ENCODE peak calls at places on chromosomes 12 and 14, in nine cellular contexts. C is neural progenitor cell, R is astrocyte of the spinal cord, K is lower lobe of right lung, Z is stomach, O is sigmoid colon, H is adrenal gland, G is HCT116, D is endodermal cell. W is an unnamed sample.

GRCh38 chr12:89370850-89371249 is 18.5 kb upstream of the DUSP6 start:
- DNase-seq in Z (no peak), H (no peak), K (no peak), R (peak), O (no peak), G (peak), D (no peak), C (no peak), W (peak)

GRCh38 chr12:20798561-20798960 is 11.9 kb upstream of the SLCO1B3 start:
- DNase-seq in C (peak), H (no peak), D (no peak), Z (no peak), K (no peak), R (peak), G (peak), O (no peak), W (peak)

GRCh38 chr12:107225626-107226025 is 132.3 kb upstream of the CRY1 start:
- DNase-seq in O (no peak), G (no peak), H (no peak), R (peak), C (peak), K (no peak), Z (no peak), D (peak), W (peak)

GRCh38 chr12:10285919-10286318 is 21.8 kb upstream of the KLRD1 start:
- DNase-seq in H (no peak), G (no peak), O (no peak), C (no peak), K (no peak), Z (no peak), D (no peak), R (no peak), W (no peak)

GRCh38 chr12:63084501-63084900 is 66.5 kb downstream of the AVPR1A start:
- DNase-seq in O (no peak), G (no peak), K (no peak), H (no peak), Z (no peak), C (no peak), D (no peak), R (no peak), W (no peak)

GRCh38 chr14:38867561-38868150 is 235.4 kb downstream of the SEC23A start:
- DNase-seq in D (peak), H (peak), O (peak), R (peak), Z (peak), C (peak), G (peak), K (peak), W (peak)

GRCh38 chr12:9406564-9407424 is 198.6 kb upstream of the PZP start:
- DNase-seq in O (no peak), H (no peak), R (no peak), D (peak), K (no peak), C (peak), Z (no peak), G (no peak), W (no peak)

GRCh38 chr12:86623267-86623666 is 367.1 kb upstream of the MGAT4C start:
- DNase-seq in R (peak), Z (no peak), C (no peak), K (no peak), D (no peak), O (no peak), G (no peak), H (no peak), W (peak)

GRCh38 chr12:93804392-93805179 is 127.4 kb downstream of the CRADD start:
- DNase-seq in K (no peak), R (peak), H (no peak), C (no peak), O (no peak), G (no peak), D (no peak), Z (no peak), W (no peak)

GRCh38 chr14:81408595-81408994 is 8.5 kb upstream of the STON2 start:
- DNase-seq in D (no peak), Z (no peak), G (no peak), H (no peak), K (no peak), C (no peak), R (no peak), O (no peak), W (no peak)

GRCh38 chr12:65308001-65308400 is 29.5 kb downstream of the MSRB3 start:
- DNase-seq in G (no peak), K (no peak), C (no peak), H (no peak), O (no peak), D (no peak), R (no peak), Z (no peak), W (peak)

GRCh38 chr14:69716483-69717187 is 50.3 kb upstream of the SRSF5 start:
- DNase-seq in O (no peak), D (no peak), Z (no peak), R (peak), H (no peak), C (no peak), G (no peak), K (no peak), W (peak)

GRCh38 chr14:59882957-59883356 is 12.4 kb upstream of the RTN1 start:
- DNase-seq in C (peak), O (no peak), G (peak), K (no peak), H (no peak), R (no peak), Z (no peak), D (no peak), W (peak)
- TF ChIP-seq CTCF in C (peak), O (no peak), G (peak), K (no peak), H (no peak), R (peak), Z (no peak), D (peak), W (peak)

DNA sequence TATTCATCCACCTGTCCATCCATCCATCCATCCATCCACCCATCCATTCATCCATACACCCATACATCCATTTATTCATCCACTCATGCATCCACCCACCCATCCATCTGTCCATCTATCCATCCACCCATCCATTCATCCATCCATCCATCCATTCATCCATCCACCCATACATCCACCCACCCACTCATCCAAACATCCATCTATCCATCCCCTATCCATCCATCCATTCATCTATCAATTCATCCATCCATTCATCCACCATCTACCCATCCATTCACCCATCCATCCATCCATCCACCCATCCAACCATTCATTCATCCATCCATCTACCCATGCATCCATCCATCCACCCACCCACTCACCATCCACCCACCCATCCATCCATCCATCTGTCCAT is 142.6 kb upstream of the SFSWAP start:
- DNase-seq in C (no peak), R (no peak), Z (no peak), D (no peak), H (no peak), G (no peak), K (no peak), O (no peak), W (no peak)
- H3K4me3 ChIP-seq in C (no peak), R (no peak), Z (no peak), D (no peak), H (no peak), G (no peak), K (no peak), O (no peak), W (no peak)

DNA sequence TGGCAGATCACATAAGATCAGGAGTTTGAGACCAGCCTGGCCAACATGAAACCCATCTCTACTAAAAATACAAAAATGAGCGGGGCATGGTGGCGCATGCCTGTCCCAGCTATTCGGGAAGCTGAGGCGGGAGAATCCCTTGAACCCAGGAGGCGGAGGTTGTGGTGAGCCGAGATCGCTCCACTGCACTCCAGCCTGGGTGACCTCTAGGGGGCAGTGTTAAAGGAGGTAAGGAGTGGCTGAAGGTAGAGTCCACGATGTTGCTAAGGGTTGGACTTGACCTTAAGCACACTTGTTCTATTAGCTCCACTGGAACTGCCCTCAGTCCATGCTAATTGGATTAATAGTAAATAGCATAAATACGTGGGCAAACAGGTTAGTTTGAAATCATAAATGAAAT is 62.4 kb upstream of the PSMC1 start:
- DNase-seq in Z (no peak), K (no peak), O (no peak), D (peak), H (no peak), R (no peak), G (peak), C (peak), W (peak)
- TF ChIP-seq CTCF in Z (no peak), K (peak), O (no peak), D (peak), H (no peak), R (peak), G (peak), C (peak), W (peak)

GRCh38 chr14:24678801-24679247 is 44.8 kb upstream of the GZMB start:
- DNase-seq in G (peak), D (peak), K (peak), Z (peak), C (peak), R (peak), H (peak), O (peak), W (peak)
- H3K4me3 ChIP-seq in G (no peak), D (no peak), K (peak), Z (peak), C (no peak), R (no peak), H (peak), O (peak), W (peak)

GRCh38 chr12:100672075-100672592 is 98.7 kb downstream of the GAS2L3 start:
- DNase-seq in H (no peak), G (no peak), C (peak), R (no peak), O (no peak), K (peak), D (peak), Z (no peak), W (peak)
- TF ChIP-seq CTCF in H (peak), G (peak), C (peak), R (peak), O (peak), K (peak), D (peak), Z (no peak), W (peak)

GRCh38 chr12:114743799-114744198 is 59.8 kb upstream of the TBX3 start:
- DNase-seq in D (no peak), Z (no peak), O (no peak), H (no peak), C (no peak), K (no peak), G (no peak), R (no peak), W (no peak)

GRCh38 chr12:114744696-114745095 is 60.7 kb upstream of the TBX3 start:
- DNase-seq in D (no peak), Z (no peak), K (no peak), C (no peak), G (no peak), H (no peak), R (no peak), O (peak), W (peak)

GRCh38 chr12:114744285-114744684 is 60.3 kb upstream of the TBX3 start:
- DNase-seq in H (no peak), G (no peak), K (no peak), D (no peak), O (no peak), R (no peak), Z (no peak), C (no peak), W (no peak)

GRCh38 chr12:114746297-114747074 is 62.5 kb upstream of the TBX3 start:
- DNase-seq in O (no peak), G (no peak), D (no peak), H (no peak), C (no peak), Z (no peak), K (no peak), R (no peak), W (peak)

DNA sequence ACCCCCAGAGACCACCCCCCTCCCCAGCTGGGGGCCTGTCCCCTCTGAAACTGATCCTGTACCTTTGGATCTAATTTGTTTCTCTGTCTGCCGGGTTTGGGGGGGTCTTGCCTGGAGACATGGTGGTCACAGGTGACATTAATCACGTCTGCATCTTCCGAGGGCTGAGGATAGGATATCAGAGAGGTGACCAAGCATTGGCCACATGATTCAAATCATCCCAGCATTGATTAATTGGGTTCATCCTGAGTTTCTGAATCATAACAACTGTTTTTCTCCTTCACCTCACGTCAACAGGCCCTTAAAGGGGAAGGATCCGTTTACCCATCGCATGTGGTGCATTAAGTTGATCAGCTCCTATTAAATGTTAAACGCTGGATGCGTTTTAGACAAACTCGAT is 63.2 kb upstream of the TBX3 start:
- DNase-seq in O (no peak), K (no peak), R (no peak), D (no peak), H (peak), Z (no peak), G (no peak), C (no peak), W (no peak)
- H3K4me3 ChIP-seq in O (no peak), K (no peak), R (no peak), D (no peak), H (peak), Z (no peak), G (no peak), C (no peak), W (no peak)

DNA sequence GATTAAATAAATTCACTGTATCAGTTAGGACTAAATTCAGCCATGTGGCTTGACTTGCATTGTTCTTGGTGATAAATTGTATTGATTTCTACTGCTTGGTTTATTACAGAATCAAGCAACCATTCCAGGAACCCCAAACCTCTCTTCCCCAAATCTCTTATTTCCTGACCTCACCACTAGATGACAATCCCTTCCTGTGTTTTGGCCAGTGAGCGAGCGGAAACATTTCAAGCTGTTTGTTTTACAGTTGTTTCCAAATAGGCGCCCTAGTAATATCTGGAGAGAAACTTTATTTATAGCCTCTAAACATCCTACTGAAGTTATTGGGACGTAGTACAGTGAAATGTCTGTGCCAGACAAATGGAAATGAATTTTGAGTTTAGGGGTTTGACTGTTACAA is 161.1 kb downstream of the SNAPC1 start:
- DNase-seq in C (no peak), D (no peak), R (peak), Z (no peak), G (no peak), O (no peak), K (no peak), H (no peak), W (peak)
- TF ChIP-seq CTCF in C (peak), D (peak), R (peak), Z (no peak), G (no peak), O (no peak), K (peak), H (no peak), W (peak)

DNA sequence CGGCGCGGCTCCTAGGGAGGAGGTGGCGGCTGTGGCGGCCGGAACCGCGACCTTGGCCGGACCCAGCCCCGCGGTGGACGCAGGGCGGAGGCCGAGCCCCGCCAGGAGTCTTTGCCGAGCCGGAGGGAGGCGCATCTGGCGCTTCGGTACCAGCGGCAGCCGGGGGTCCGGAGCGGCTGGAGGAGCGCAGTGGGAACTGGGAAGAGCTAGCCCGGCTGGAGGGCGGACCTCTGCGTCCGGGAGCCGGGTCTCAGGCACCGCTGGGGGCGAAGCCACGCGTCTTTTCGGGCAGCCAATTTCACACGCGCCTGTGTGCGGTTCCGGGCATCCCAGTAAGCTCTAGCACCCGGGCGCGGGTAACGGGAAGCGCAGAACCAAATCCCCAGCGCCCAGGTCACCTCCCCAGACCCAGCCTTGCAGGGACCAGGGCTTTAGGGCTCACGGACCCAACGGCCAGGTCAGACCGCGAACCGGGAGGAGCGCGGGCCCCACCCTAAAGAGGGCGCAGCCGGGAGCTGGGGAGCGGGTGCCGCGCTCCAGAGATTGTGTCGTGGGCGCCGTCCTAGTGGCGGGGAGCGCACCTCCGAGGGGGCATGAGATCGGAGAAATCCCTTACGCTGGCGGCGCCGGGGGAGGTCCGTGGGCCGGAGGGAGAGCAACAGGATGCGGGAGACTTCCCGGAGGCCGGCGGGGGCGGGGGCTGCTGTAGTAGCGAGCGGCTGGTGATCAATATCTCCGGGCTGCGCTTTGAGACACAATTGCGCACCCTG is 89.4 kb downstream of the GALNT8 start:
- DNase-seq in K (no peak), Z (no peak), O (no peak), C (peak), R (no peak), G (no peak), D (peak), H (no peak), W (no peak)
- H3K4me3 ChIP-seq in K (peak), Z (peak), O (peak), C (peak), R (peak), G (no peak), D (peak), H (peak), W (no peak)

W was measured in choroid plexus epithelial cell.